ENCODE peak calls at places on chromosomes 4 and X, in six cellular contexts. One of them, this sample, is unnamed.

GRCh38 chr4:81913427-81913878 is 441.7 kb upstream of the RASGEF1B start:
- DNase-seq in brain microvascular endothelial cell: peak; percentile 24
- DNase-seq in amygdala: no peak
- DNase-seq in stimulated activated naive B cell treated with anti-CD40 and anti-IgM and Interleukin-4, amounts not matched to agents 10 μg/mL and 1 μg/mL and 100 μg/mL, for 72 hours: peak; percentile 41
- DNase-seq in mesendoderm: peak; percentile 94
- DNase-seq in mucosa of descending colon: peak; percentile 32
- DNase-seq in this sample: no peak

GRCh38 chrX:1673337-1673736 is 58.5 kb downstream of the ASMT start:
- DNase-seq in brain microvascular endothelial cell: no peak
- DNase-seq in amygdala: no peak
- DNase-seq in stimulated activated naive B cell treated with anti-CD40 and anti-IgM and Interleukin-4, amounts not matched to agents 10 μg/mL and 1 μg/mL and 100 μg/mL, for 72 hours: no peak
- DNase-seq in mesendoderm: peak; percentile 57
- DNase-seq in mucosa of descending colon: peak; percentile 28
- DNase-seq in this sample: no peak

GRCh38 chr4:48439988-48440387 is 43.2 kb upstream of the SLC10A4 start:
- DNase-seq in brain microvascular endothelial cell: no peak
- DNase-seq in amygdala: peak; percentile 10
- DNase-seq in stimulated activated naive B cell treated with anti-CD40 and anti-IgM and Interleukin-4, amounts not matched to agents 10 μg/mL and 1 μg/mL and 100 μg/mL, for 72 hours: no peak
- DNase-seq in mesendoderm: peak; percentile 17
- DNase-seq in mucosa of descending colon: no peak
- DNase-seq in this sample: no peak

GRCh38 chr4:54277691-54278090 is 48.6 kb downstream of the PDGFRA start:
- DNase-seq in brain microvascular endothelial cell: peak; percentile 72
- DNase-seq in amygdala: no peak
- DNase-seq in stimulated activated naive B cell treated with anti-CD40 and anti-IgM and Interleukin-4, amounts not matched to agents 10 μg/mL and 1 μg/mL and 100 μg/mL, for 72 hours: no peak
- DNase-seq in mesendoderm: no peak
- DNase-seq in mucosa of descending colon: no peak
- DNase-seq in this sample: no peak

GRCh38 chr4:113880240-113881028 is 99.0 kb downstream of the ARSJ start:
- DNase-seq in brain microvascular endothelial cell: no peak
- DNase-seq in amygdala: no peak
- DNase-seq in stimulated activated naive B cell treated with anti-CD40 and anti-IgM and Interleukin-4, amounts not matched to agents 10 μg/mL and 1 μg/mL and 100 μg/mL, for 72 hours: no peak
- DNase-seq in mesendoderm: no peak
- DNase-seq in mucosa of descending colon: no peak
- DNase-seq in this sample: no peak

GRCh38 chr4:30716671-30717207 is 3.4 kb upstream of the PCDH7 start:
- DNase-seq in brain microvascular endothelial cell: peak; percentile 15
- DNase-seq in amygdala: peak; percentile 50
- DNase-seq in stimulated activated naive B cell treated with anti-CD40 and anti-IgM and Interleukin-4, amounts not matched to agents 10 μg/mL and 1 μg/mL and 100 μg/mL, for 72 hours: no peak
- DNase-seq in mesendoderm: peak; percentile 98
- DNase-seq in mucosa of descending colon: peak; percentile 27
- DNase-seq in this sample: peak; percentile 40

GRCh38 chr4:153773236-153773690 is 13.4 kb upstream of the RNF175 start:
- DNase-seq in brain microvascular endothelial cell: no peak
- DNase-seq in amygdala: no peak
- DNase-seq in stimulated activated naive B cell treated with anti-CD40 and anti-IgM and Interleukin-4, amounts not matched to agents 10 μg/mL and 1 μg/mL and 100 μg/mL, for 72 hours: no peak
- DNase-seq in mesendoderm: peak; percentile 93
- DNase-seq in mucosa of descending colon: no peak
- DNase-seq in this sample: no peak

GRCh38 chr4:138049350-138049749 is 192.8 kb downstream of the SLC7A11 start:
- DNase-seq in brain microvascular endothelial cell: no peak
- DNase-seq in amygdala: no peak
- DNase-seq in stimulated activated naive B cell treated with anti-CD40 and anti-IgM and Interleukin-4, amounts not matched to agents 10 μg/mL and 1 μg/mL and 100 μg/mL, for 72 hours: no peak
- DNase-seq in mesendoderm: no peak
- DNase-seq in mucosa of descending colon: no peak
- DNase-seq in this sample: no peak

GRCh38 chr4:6229671-6230501 is 29.5 kb upstream of the JAKMIP1 start:
- DNase-seq in brain microvascular endothelial cell: no peak
- DNase-seq in amygdala: no peak
- DNase-seq in stimulated activated naive B cell treated with anti-CD40 and anti-IgM and Interleukin-4, amounts not matched to agents 10 μg/mL and 1 μg/mL and 100 μg/mL, for 72 hours: no peak
- DNase-seq in mesendoderm: no peak
- DNase-seq in mucosa of descending colon: no peak
- DNase-seq in this sample: no peak

GRCh38 chr4:175453456-175453855 is 358.6 kb downstream of the GPM6A start:
- DNase-seq in brain microvascular endothelial cell: peak; percentile 22
- DNase-seq in amygdala: no peak
- DNase-seq in stimulated activated naive B cell treated with anti-CD40 and anti-IgM and Interleukin-4, amounts not matched to agents 10 μg/mL and 1 μg/mL and 100 μg/mL, for 72 hours: no peak
- DNase-seq in mesendoderm: peak; percentile 34
- DNase-seq in mucosa of descending colon: no peak
- DNase-seq in this sample: no peak

GRCh38 chr4:119526786-119527550 is 101.6 kb downstream of the PDE5A start:
- DNase-seq in brain microvascular endothelial cell: no peak
- DNase-seq in amygdala: no peak
- DNase-seq in stimulated activated naive B cell treated with anti-CD40 and anti-IgM and Interleukin-4, amounts not matched to agents 10 μg/mL and 1 μg/mL and 100 μg/mL, for 72 hours: no peak
- DNase-seq in mesendoderm: no peak
- DNase-seq in mucosa of descending colon: no peak
- DNase-seq in this sample: no peak

GRCh38 chr4:74527049-74527448 is 82.1 kb downstream of the AREG start:
- DNase-seq in brain microvascular endothelial cell: no peak
- DNase-seq in amygdala: no peak
- DNase-seq in stimulated activated naive B cell treated with anti-CD40 and anti-IgM and Interleukin-4, amounts not matched to agents 10 μg/mL and 1 μg/mL and 100 μg/mL, for 72 hours: no peak
- DNase-seq in mesendoderm: no peak
- DNase-seq in mucosa of descending colon: no peak
- DNase-seq in this sample: no peak

GRCh38 chr4:7193040-7193958 is 961 bp downstream of the SORCS2 start:
- DNase-seq in brain microvascular endothelial cell: no peak
- DNase-seq in amygdala: no peak
- DNase-seq in stimulated activated naive B cell treated with anti-CD40 and anti-IgM and Interleukin-4, amounts not matched to agents 10 μg/mL and 1 μg/mL and 100 μg/mL, for 72 hours: no peak
- DNase-seq in mesendoderm: peak; percentile 24
- DNase-seq in mucosa of descending colon: no peak
- DNase-seq in this sample: peak; percentile 39

GRCh38 chr4:116015062-116015461 is 901.6 kb upstream of the NDST4 start:
- DNase-seq in brain microvascular endothelial cell: no peak
- DNase-seq in amygdala: no peak
- DNase-seq in stimulated activated naive B cell treated with anti-CD40 and anti-IgM and Interleukin-4, amounts not matched to agents 10 μg/mL and 1 μg/mL and 100 μg/mL, for 72 hours: no peak
- DNase-seq in mesendoderm: peak; percentile 30
- DNase-seq in mucosa of descending colon: no peak
- DNase-seq in this sample: no peak

GRCh38 chr4:125388653-125389052 is 73.9 kb downstream of the FAT4 start:
- DNase-seq in brain microvascular endothelial cell: peak; percentile 87
- DNase-seq in amygdala: no peak
- DNase-seq in stimulated activated naive B cell treated with anti-CD40 and anti-IgM and Interleukin-4, amounts not matched to agents 10 μg/mL and 1 μg/mL and 100 μg/mL, for 72 hours: no peak
- DNase-seq in mesendoderm: no peak
- DNase-seq in mucosa of descending colon: no peak
- DNase-seq in this sample: no peak

GRCh38 chrX:110159235-110159634 is 156.3 kb downstream of the TMEM164 start:
- DNase-seq in brain microvascular endothelial cell: no peak
- DNase-seq in amygdala: no peak
- DNase-seq in stimulated activated naive B cell treated with anti-CD40 and anti-IgM and Interleukin-4, amounts not matched to agents 10 μg/mL and 1 μg/mL and 100 μg/mL, for 72 hours: no peak
- DNase-seq in mesendoderm: no peak
- DNase-seq in mucosa of descending colon: no peak
- DNase-seq in this sample: no peak

GRCh38 chr4:35201403-35201802 is 1042.9 kb downstream of the ARAP2 start:
- DNase-seq in brain microvascular endothelial cell: no peak
- DNase-seq in amygdala: no peak
- DNase-seq in stimulated activated naive B cell treated with anti-CD40 and anti-IgM and Interleukin-4, amounts not matched to agents 10 μg/mL and 1 μg/mL and 100 μg/mL, for 72 hours: no peak
- DNase-seq in mesendoderm: no peak
- DNase-seq in mucosa of descending colon: no peak
- DNase-seq in this sample: no peak

GRCh38 chr4:185134176-185134869 is 8.7 kb upstream of the SLC25A4 start:
- DNase-seq in brain microvascular endothelial cell: no peak
- DNase-seq in amygdala: no peak
- DNase-seq in stimulated activated naive B cell treated with anti-CD40 and anti-IgM and Interleukin-4, amounts not matched to agents 10 μg/mL and 1 μg/mL and 100 μg/mL, for 72 hours: no peak
- DNase-seq in mesendoderm: peak; percentile 61
- DNase-seq in mucosa of descending colon: no peak
- DNase-seq in this sample: peak; percentile 30

GRCh38 chrX:47380268-47380667 is 9.9 kb downstream of the ZNF157 start:
- DNase-seq in brain microvascular endothelial cell: no peak
- DNase-seq in amygdala: no peak
- DNase-seq in stimulated activated naive B cell treated with anti-CD40 and anti-IgM and Interleukin-4, amounts not matched to agents 10 μg/mL and 1 μg/mL and 100 μg/mL, for 72 hours: peak; percentile 51
- DNase-seq in mesendoderm: no peak
- DNase-seq in mucosa of descending colon: peak; percentile 43
- DNase-seq in this sample: no peak

GRCh38 chr4:29046716-29047115 is 1673.5 kb upstream of the PCDH7 start:
- DNase-seq in brain microvascular endothelial cell: peak; percentile 41
- DNase-seq in amygdala: no peak
- DNase-seq in stimulated activated naive B cell treated with anti-CD40 and anti-IgM and Interleukin-4, amounts not matched to agents 10 μg/mL and 1 μg/mL and 100 μg/mL, for 72 hours: no peak
- DNase-seq in mesendoderm: no peak
- DNase-seq in mucosa of descending colon: no peak
- DNase-seq in this sample: no peak

GRCh38 chrX:41561045-41561444 is 113.9 kb downstream of the NYX start:
- DNase-seq in brain microvascular endothelial cell: peak; percentile 86
- DNase-seq in amygdala: no peak
- DNase-seq in stimulated activated naive B cell treated with anti-CD40 and anti-IgM and Interleukin-4, amounts not matched to agents 10 μg/mL and 1 μg/mL and 100 μg/mL, for 72 hours: no peak
- DNase-seq in mesendoderm: peak; percentile 40
- DNase-seq in mucosa of descending colon: no peak
- DNase-seq in this sample: no peak

GRCh38 chrX:1391707-1392375 is at the start of gene SLC25A6:
- DNase-seq in brain microvascular endothelial cell: peak; percentile 96
- DNase-seq in amygdala: no peak
- DNase-seq in stimulated activated naive B cell treated with anti-CD40 and anti-IgM and Interleukin-4, amounts not matched to agents 10 μg/mL and 1 μg/mL and 100 μg/mL, for 72 hours: peak; percentile 99
- DNase-seq in mesendoderm: peak; percentile 99
- DNase-seq in mucosa of descending colon: peak; percentile 100
- DNase-seq in this sample: no peak

GRCh38 chrX:22057667-22058066 is 25.5 kb downstream of the PHEX start:
- DNase-seq in brain microvascular endothelial cell: no peak
- DNase-seq in amygdala: no peak
- DNase-seq in stimulated activated naive B cell treated with anti-CD40 and anti-IgM and Interleukin-4, amounts not matched to agents 10 μg/mL and 1 μg/mL and 100 μg/mL, for 72 hours: peak; percentile 52
- DNase-seq in mesendoderm: no peak
- DNase-seq in mucosa of descending colon: no peak
- DNase-seq in this sample: no peak

GRCh38 chr4:7041851-7042696 is 1.1 kb upstream of the TADA2B start:
- DNase-seq in brain microvascular endothelial cell: no peak
- DNase-seq in amygdala: no peak
- DNase-seq in stimulated activated naive B cell treated with anti-CD40 and anti-IgM and Interleukin-4, amounts not matched to agents 10 μg/mL and 1 μg/mL and 100 μg/mL, for 72 hours: peak; percentile 13
- DNase-seq in mesendoderm: no peak
- DNase-seq in mucosa of descending colon: peak; percentile 72
- DNase-seq in this sample: peak; percentile 50

GRCh38 chrX:138877746-138878145 is 166.2 kb upstream of the FGF13 start:
- DNase-seq in brain microvascular endothelial cell: no peak
- DNase-seq in amygdala: no peak
- DNase-seq in stimulated activated naive B cell treated with anti-CD40 and anti-IgM and Interleukin-4, amounts not matched to agents 10 μg/mL and 1 μg/mL and 100 μg/mL, for 72 hours: no peak
- DNase-seq in mesendoderm: no peak
- DNase-seq in mucosa of descending colon: no peak
- DNase-seq in this sample: no peak

GRCh38 chr4:150971901-150972300 is 43.2 kb downstream of the LRBA start:
- DNase-seq in brain microvascular endothelial cell: no peak
- DNase-seq in amygdala: no peak
- DNase-seq in stimulated activated naive B cell treated with anti-CD40 and anti-IgM and Interleukin-4, amounts not matched to agents 10 μg/mL and 1 μg/mL and 100 μg/mL, for 72 hours: no peak
- DNase-seq in mesendoderm: no peak
- DNase-seq in mucosa of descending colon: no peak
- DNase-seq in this sample: no peak

GRCh38 chr4:15729910-15730533 is 27.2 kb downstream of the BST1 start:
- DNase-seq in brain microvascular endothelial cell: peak; percentile 40
- DNase-seq in amygdala: no peak
- DNase-seq in stimulated activated naive B cell treated with anti-CD40 and anti-IgM and Interleukin-4, amounts not matched to agents 10 μg/mL and 1 μg/mL and 100 μg/mL, for 72 hours: no peak
- DNase-seq in mesendoderm: peak; percentile 59
- DNase-seq in mucosa of descending colon: no peak
- DNase-seq in this sample: peak; percentile 19

GRCh38 chrX:110569506-110569905 is 210.9 kb downstream of the RTL9 start:
- DNase-seq in brain microvascular endothelial cell: no peak
- DNase-seq in amygdala: no peak
- DNase-seq in stimulated activated naive B cell treated with anti-CD40 and anti-IgM and Interleukin-4, amounts not matched to agents 10 μg/mL and 1 μg/mL and 100 μg/mL, for 72 hours: no peak
- DNase-seq in mesendoderm: peak; percentile 28
- DNase-seq in mucosa of descending colon: no peak
- DNase-seq in this sample: no peak

GRCh38 chrX:107736781-107737531 is 38.6 kb downstream of the TSC22D3 start:
- DNase-seq in brain microvascular endothelial cell: no peak
- DNase-seq in amygdala: no peak
- DNase-seq in stimulated activated naive B cell treated with anti-CD40 and anti-IgM and Interleukin-4, amounts not matched to agents 10 μg/mL and 1 μg/mL and 100 μg/mL, for 72 hours: no peak
- DNase-seq in mesendoderm: peak; percentile 98
- DNase-seq in mucosa of descending colon: no peak
- DNase-seq in this sample: no peak

GRCh38 chr4:1409806-1410425 is 3.7 kb upstream of the NKX1-1 start:
- DNase-seq in brain microvascular endothelial cell: no peak
- DNase-seq in amygdala: no peak
- DNase-seq in stimulated activated naive B cell treated with anti-CD40 and anti-IgM and Interleukin-4, amounts not matched to agents 10 μg/mL and 1 μg/mL and 100 μg/mL, for 72 hours: no peak
- DNase-seq in mesendoderm: no peak
- DNase-seq in mucosa of descending colon: no peak
- DNase-seq in this sample: no peak

This sample was measured in NCI-H1105 treated with DMSO at 0.1 percent for 48 hours.